ENCODE peak calls at places on chromosomes 13 and 19, in seven cellular contexts. N is ovary, Z is esophagus muscularis mucosa, I is endodermal cell, X is left ventricle myocardium inferior, W is psoas muscle, S is suprapubic skin. K is an unnamed sample. For H3K9me3, the result is how much of the 10 kb centered on the place peaks cover.

GRCh38 chr19:38395381-38396127 is 7.1 kb downstream of the SPRED3 start:
- DNase-seq in N (no peak), Z (no peak), I (no peak), X (no peak), W (no peak), S (no peak), K (no peak)

GRCh38 chr13:28059214-28059613 is 41.2 kb downstream of the FLT3 start:
- DNase-seq in N (no peak), Z (no peak), I (peak), X (no peak), W (no peak), S (no peak), K (no peak)

GRCh38 chr13:60230593-60230992 is 66.9 kb upstream of the DIAPH3 start:
- DNase-seq in N (no peak), Z (no peak), I (no peak), X (no peak), W (no peak), S (no peak), K (no peak)

GRCh38 chr13:74226791-74227475 is 92.7 kb upstream of the KLF12 start:
- DNase-seq in N (no peak), Z (no peak), I (no peak), X (no peak), W (no peak), S (no peak), K (no peak)

GRCh38 chr19:44025217-44025936 is at the start of gene ZNF222:
- DNase-seq in N (peak), Z (peak), I (peak), X (peak), W (peak), S (peak), K (peak)

GRCh38 chr19:4980838-4981680 is 12.1 kb downstream of the KDM4B start:
- DNase-seq in N (no peak), Z (no peak), I (peak), X (no peak), W (peak), S (no peak), K (no peak)

GRCh38 chr13:94956407-94957110 is 244.2 kb upstream of the SOX21 start:
- DNase-seq in N (no peak), Z (no peak), I (no peak), X (no peak), W (no peak), S (no peak), K (no peak)

GRCh38 chr13:109778102-109778542 is 8.3 kb downstream of the IRS2 start:
- DNase-seq in N (no peak), Z (peak), I (no peak), X (no peak), W (no peak), S (no peak), K (no peak)

GRCh38 chr19:8659905-8660304 is 29.5 kb downstream of the NFILZ start:
- DNase-seq in N (no peak), Z (no peak), I (no peak), X (no peak), W (no peak), S (no peak), K (no peak)

GRCh38 chr13:21012841-21013681 is 48.3 kb downstream of the LATS2 start:
- DNase-seq in N (no peak), Z (no peak), I (no peak), X (no peak), W (no peak), S (no peak), K (no peak)

GRCh38 chr13:41668130-41668757 is 210.9 kb downstream of the RGCC start:
- DNase-seq in N (no peak), Z (no peak), I (peak), X (no peak), W (no peak), S (no peak), K (peak)

GRCh38 chr19:30848626-30849322 is 476.6 kb downstream of the ZNF536 start:
- DNase-seq in N (no peak), Z (peak), I (no peak), X (no peak), W (no peak), S (no peak), K (no peak)

GRCh38 chr19:50449236-50449899 is 16.7 kb downstream of the MYBPC2 start:
- DNase-seq in N (no peak), Z (no peak), I (no peak), X (no peak), W (peak), S (no peak), K (no peak)

GRCh38 chr13:33169273-33169980 is 116.1 kb downstream of the STARD13 start:
- DNase-seq in N (no peak), Z (no peak), I (no peak), X (no peak), W (no peak), S (no peak), K (peak)

GRCh38 chr19:44890366-44891015 is 563 bp upstream of the TOMM40 start:
- DNase-seq in N (peak), Z (no peak), I (peak), X (no peak), W (no peak), S (no peak), K (peak)

GRCh38 chr13:105462981-105463380 is 1072.5 kb downstream of the EFNB2 start:
- DNase-seq in N (no peak), Z (no peak), I (no peak), X (no peak), W (no peak), S (no peak), K (no peak)

GRCh38 chr19:29337029-29337428 is 124.1 kb upstream of the UQCRFS1 start:
- DNase-seq in N (no peak), Z (no peak), I (no peak), X (no peak), W (no peak), S (no peak), K (no peak)

GRCh38 chr13:40116008-40116407 is 460.5 kb downstream of the COG6 start:
- DNase-seq in N (peak), Z (no peak), I (peak), X (no peak), W (no peak), S (no peak), K (no peak)

GRCh38 chr13:99404005-99404755 is 97.0 kb upstream of the GPR183 start:
- DNase-seq in N (peak), Z (no peak), I (peak), X (no peak), W (no peak), S (peak), K (no peak)

GRCh38 chr13:111429064-111429558 is 108.7 kb downstream of the TEX29 start:
- DNase-seq in N (no peak), Z (no peak), I (peak), X (no peak), W (no peak), S (no peak), K (no peak)

GRCh38 chr13:98476538-98476966 is 100.4 kb downstream of the STK24 start:
- DNase-seq in N (no peak), Z (no peak), I (peak), X (peak), W (peak), S (peak), K (no peak)

GRCh38 chr19:31625056-31625455 is 275.8 kb upstream of the TSHZ3 start:
- DNase-seq in N (no peak), Z (no peak), I (no peak), X (no peak), W (no peak), S (no peak), K (no peak)

GRCh38 chr19:10395853-10396355 is 7.4 kb downstream of the CDC37 start:
- DNase-seq in N (no peak), Z (no peak), I (no peak), X (no peak), W (no peak), S (no peak), K (no peak)

GRCh38 chr13:114128624-114129522 is 3.5 kb downstream of the RASA3 start:
- DNase-seq in N (peak), Z (no peak), I (no peak), X (peak), W (peak), S (peak), K (peak)

GRCh38 chr13:41613984-41614581 is 156.7 kb downstream of the RGCC start:
- DNase-seq in N (peak), Z (no peak), I (no peak), X (peak), W (peak), S (no peak), K (peak)

GRCh38 chr19:42695811-42696503 is 44.3 kb downstream of the PSG3 start:
- DNase-seq in N (no peak), Z (no peak), I (no peak), X (no peak), W (no peak), S (no peak), K (no peak)

GRCh38 chr19:6015841-6016545 is 38.1 kb upstream of the RANBP3 start:
- DNase-seq in N (no peak), Z (no peak), I (no peak), X (no peak), W (peak), S (no peak), K (no peak)

GRCh38 chr13:69579351-69579750 is 528.3 kb upstream of the ATXN8OS start:
- DNase-seq in N (no peak), Z (no peak), I (no peak), X (no peak), W (no peak), S (no peak), K (no peak)

GRCh38 chr19:41478875-41479756 is 36.2 kb downstream of the ERICH4 start:
- DNase-seq in N (no peak), Z (no peak), I (no peak), X (no peak), W (no peak), S (no peak), K (no peak)

GRCh38 chr13:40993987-40994386 is 25.1 kb downstream of the ELF1 start:
- DNase-seq in N (no peak), Z (no peak), I (peak), X (no peak), W (no peak), S (no peak), K (no peak)

GRCh38 chr19:40614595-40615411 is 13.6 kb downstream of the LTBP4 start:
- DNase-seq in N (peak), Z (no peak), I (peak), X (peak), W (peak), S (peak), K (peak)

GRCh38 chr19:33686687-33687541 is 65.2 kb downstream of the CHST8 start:
- DNase-seq in N (no peak), Z (no peak), I (no peak), X (no peak), W (no peak), S (peak), K (no peak)

GRCh38 chr13:19940106-19940505 is 18.4 kb upstream of the ZMYM2 start:
- DNase-seq in N (no peak), Z (no peak), I (no peak), X (no peak), W (no peak), S (no peak), K (no peak)

GRCh38 chr19:48967346-48968178 is 2.5 kb downstream of the FTL start:
- DNase-seq in N (no peak), Z (no peak), I (peak), X (peak), W (no peak), S (no peak), K (no peak)

GRCh38 chr19:33431986-33432385 is 58.5 kb downstream of the CEBPG start:
- DNase-seq in N (no peak), Z (no peak), I (no peak), X (no peak), W (no peak), S (no peak), K (no peak)

GRCh38 chr19:50739841-50740426 is 16.8 kb downstream of the CLEC11A start:
- DNase-seq in N (no peak), Z (no peak), I (peak), X (no peak), W (no peak), S (no peak), K (no peak)

GRCh38 chr13:49760555-49760954 is 31.9 kb downstream of the KPNA3 start:
- DNase-seq in N (no peak), Z (no peak), I (no peak), X (no peak), W (no peak), S (no peak), K (no peak)

GRCh38 chr19:40519352-40520322 is 52.8 kb downstream of the SPTBN4 start:
- DNase-seq in N (no peak), Z (no peak), I (peak), X (no peak), W (peak), S (no peak), K (no peak)

GRCh38 chr19:53912653-53913052 is 3.6 kb downstream of the CACNG7 start:
- DNase-seq in N (no peak), Z (no peak), I (peak), X (no peak), W (no peak), S (no peak), K (no peak)
- TF ChIP-seq CTCF in N (no peak), Z (no peak), I (peak), X (peak), W (no peak), S (no peak), K (peak)

GRCh38 chr19:1253514-1254080 is 5.2 kb downstream of the MIDN start:
- DNase-seq in N (no peak), Z (peak), I (no peak), X (no peak), W (no peak), S (peak), K (no peak)

GRCh38 chr19:1252818-1253513 is 4.6 kb downstream of the MIDN start:
- DNase-seq in N (peak), Z (peak), I (peak), X (peak), W (peak), S (peak), K (peak)

GRCh38 chr19:1254081-1254527 is 5.7 kb downstream of the MIDN start:
- DNase-seq in N (no peak), Z (no peak), I (no peak), X (no peak), W (peak), S (no peak), K (no peak)

GRCh38 chr19:1255186-1256161 is 7.1 kb downstream of the MIDN start:
- DNase-seq in N (no peak), Z (no peak), I (no peak), X (no peak), W (peak), S (no peak), K (no peak)

DNA sequence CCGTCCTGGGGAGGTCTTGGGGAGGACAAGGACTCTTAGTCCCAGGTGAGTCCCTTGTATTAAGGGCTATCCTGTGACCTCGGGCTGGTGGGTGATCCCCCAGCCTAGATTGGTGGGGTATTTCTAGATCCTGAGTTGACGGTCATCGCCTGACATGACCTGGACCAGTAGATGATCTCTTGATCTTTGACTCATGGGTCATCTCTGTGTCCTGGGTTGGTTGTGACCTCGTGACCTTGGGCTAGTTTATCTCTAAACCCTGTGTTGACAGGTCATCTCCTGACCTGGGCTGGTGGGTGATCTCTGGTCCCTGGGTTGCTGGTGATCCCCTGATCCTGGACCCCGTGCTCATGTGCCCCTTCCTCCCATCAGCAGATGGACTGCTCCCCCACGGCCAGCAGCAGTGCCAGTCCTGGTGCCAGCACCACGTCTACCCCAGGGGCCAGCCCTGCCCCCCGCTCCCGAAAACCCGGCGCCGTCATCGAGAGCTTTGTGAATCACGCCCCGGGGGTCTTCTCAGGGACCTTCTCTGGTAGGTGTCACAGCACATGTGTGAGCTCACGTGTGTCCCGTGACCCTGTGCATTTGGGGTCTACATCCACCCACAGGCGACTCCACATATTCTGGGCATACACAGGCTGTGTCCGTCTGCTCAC is 6.3 kb downstream of the MIDN start:
- DNase-seq in N (no peak), Z (no peak), I (no peak), X (no peak), W (no peak), S (peak), K (no peak)
- H3K4me3 ChIP-seq in N (no peak), Z (peak), I (no peak), X (peak), W (peak), S (peak), K (no peak)

GRCh38 chr19:11781295-11782057 is 14.7 kb downstream of the ZNF441 start:
- DNase-seq in N (no peak), Z (no peak), I (no peak), X (no peak), W (no peak), S (no peak), K (no peak)

GRCh38 chr19:11780431-11781020 is 13.7 kb downstream of the ZNF441 start:
- DNase-seq in N (no peak), Z (no peak), I (no peak), X (no peak), W (no peak), S (no peak), K (no peak)

GRCh38 chr19:11787536-11787935 is 10.8 kb upstream of the ZNF491 start:
- DNase-seq in N (no peak), Z (no peak), I (no peak), X (no peak), W (no peak), S (no peak), K (no peak)

GRCh38 chr19:11784356-11784755 is 14.0 kb upstream of the ZNF491 start:
- DNase-seq in N (no peak), Z (no peak), I (no peak), X (no peak), W (no peak), S (no peak), K (no peak)

GRCh38 chr19:11783767-11784166 is 14.6 kb upstream of the ZNF491 start:
- DNase-seq in N (no peak), Z (no peak), I (no peak), X (no peak), W (no peak), S (no peak), K (no peak)
- H3K9me3 ChIP-seq in N (under half), Z (half or more), I (half or more), X (half or more), W (half or more), S (under half), K (half or more)

GRCh38 chr13:26973946-26974345 is 197.7 kb downstream of the USP12 start:
- DNase-seq in N (no peak), Z (no peak), I (no peak), X (no peak), W (no peak), S (no peak), K (no peak)

GRCh38 chr13:26973281-26973680 is 198.3 kb downstream of the USP12 start:
- DNase-seq in N (no peak), Z (no peak), I (no peak), X (no peak), W (no peak), S (no peak), K (no peak)

GRCh38 chr13:26968431-26969335 is 202.9 kb downstream of the USP12 start:
- DNase-seq in N (no peak), Z (no peak), I (peak), X (no peak), W (no peak), S (no peak), K (no peak)

GRCh38 chr13:26976336-26976735 is 195.3 kb downstream of the USP12 start:
- DNase-seq in N (no peak), Z (no peak), I (no peak), X (no peak), W (no peak), S (no peak), K (no peak)

GRCh38 chr13:26971990-26972888 is 199.4 kb downstream of the USP12 start:
- DNase-seq in N (no peak), Z (no peak), I (peak), X (no peak), W (no peak), S (no peak), K (no peak)
- TF ChIP-seq CTCF in N (no peak), Z (no peak), I (peak), X (peak), W (no peak), S (no peak), K (peak)

DNA sequence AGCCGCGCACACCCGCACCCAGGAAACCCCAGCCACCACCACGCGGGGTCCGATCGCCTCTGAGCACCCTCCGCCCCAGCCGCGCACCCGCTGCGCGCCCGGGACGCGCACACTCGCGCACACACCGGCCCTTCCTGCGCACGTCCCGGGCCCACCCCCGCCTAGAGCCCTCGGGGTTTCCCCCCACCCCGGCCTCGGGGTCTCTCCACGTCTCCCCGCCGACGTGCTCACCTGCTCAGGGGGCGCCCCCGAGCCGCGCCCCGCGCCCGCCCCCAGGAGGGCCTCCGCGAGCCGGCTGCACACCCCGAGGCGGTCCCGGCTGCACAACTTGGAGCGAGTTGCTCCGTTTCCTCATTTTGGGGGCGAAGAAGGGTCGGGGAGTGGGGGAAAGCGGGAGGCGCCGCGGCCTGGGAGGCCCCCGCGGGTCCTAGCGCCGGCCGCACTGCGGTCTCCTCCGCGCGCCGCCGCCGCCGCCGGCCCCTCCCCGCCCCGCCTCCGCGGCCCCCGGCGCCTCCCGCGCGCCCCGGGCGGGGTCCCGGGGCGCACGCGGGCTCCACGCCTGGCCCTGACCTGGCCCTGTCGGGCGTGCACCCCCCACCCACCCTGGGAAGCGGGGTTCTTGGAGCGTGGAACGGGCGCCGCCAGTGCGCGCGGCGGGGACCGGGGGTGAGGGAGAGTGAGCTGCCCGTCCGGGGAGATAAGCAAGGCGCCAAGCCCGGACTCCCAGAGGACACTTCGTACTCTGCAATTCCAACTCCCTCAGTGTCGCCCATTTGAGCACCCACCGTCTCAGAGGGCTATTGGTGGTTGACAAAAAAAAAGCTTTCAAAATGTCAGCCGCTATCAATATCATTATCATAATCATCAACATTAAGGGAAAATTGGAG is at the start of gene MATK:
- DNase-seq in N (no peak), Z (no peak), I (peak), X (no peak), W (no peak), S (no peak), K (no peak)
- H3K4me3 ChIP-seq in N (no peak), Z (peak), I (peak), X (peak), W (peak), S (peak), K (no peak)

GRCh38 chr19:57719901-57720519 is 7.4 kb downstream of the ZNF671 start:
- DNase-seq in N (no peak), Z (no peak), I (no peak), X (no peak), W (no peak), S (no peak), K (no peak)

GRCh38 chr19:57720878-57721277 is 6.5 kb downstream of the ZNF671 start:
- DNase-seq in N (no peak), Z (no peak), I (no peak), X (no peak), W (no peak), S (no peak), K (no peak)

DNA sequence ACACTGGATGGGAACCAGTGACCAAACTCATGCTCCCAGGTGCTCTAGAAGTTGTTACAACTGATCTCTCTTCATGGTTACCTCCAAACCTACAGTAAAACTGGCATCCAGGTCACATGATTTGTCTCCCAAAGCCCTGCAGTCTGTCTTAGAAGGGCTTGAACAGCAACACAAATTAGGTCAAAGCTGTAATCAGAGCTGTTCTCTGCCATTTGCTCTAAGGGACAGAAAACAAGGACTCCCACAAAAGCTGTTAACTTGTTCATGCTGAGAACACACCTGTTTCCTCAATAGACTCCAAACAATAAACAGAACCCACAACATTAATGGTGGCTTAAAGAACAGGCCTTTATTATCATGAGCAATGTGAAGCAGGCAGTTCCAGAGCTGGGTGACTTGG is 8.0 kb downstream of the ZNF671 start:
- DNase-seq in N (no peak), Z (no peak), I (no peak), X (no peak), W (no peak), S (no peak), K (no peak)
- H3K9me3 ChIP-seq in N (under half), Z (half or more), I (under half), X (half or more), W (under half), S (half or more), K (half or more)

K was measured in AG04450.